ENCODE peak calls at places on chromosomes 7 and 10, in six cellular contexts. E is Peyer's patch, O is IMR-90, I is tibial nerve, C is transverse colon, F is ovary. A is an unnamed sample.
A peak's percentile ranks its signal among the peaks of the same experiment; 100 is the strongest.

GRCh38 chr7:7972128-7972527 is 3.5 kb downstream of the GLCCI1 start:
- DNase-seq in E (no peak), O (peak; percentile 6), I (no peak), C (no peak), F (no peak), A (peak; percentile 24)

GRCh38 chr10:6513509-6513908 is 66.6 kb downstream of the PRKCQ start:
- DNase-seq in E (no peak), O (no peak), I (no peak), C (no peak), F (no peak), A (no peak)

GRCh38 chr7:83109352-83109751 is 53.3 kb downstream of the PCLO start:
- DNase-seq in E (no peak), O (no peak), I (no peak), C (no peak), F (no peak), A (no peak)

GRCh38 chr7:280461-280860 is 9.5 kb upstream of the FOXL3 start:
- DNase-seq in E (peak; percentile 11), O (no peak), I (no peak), C (no peak), F (no peak), A (no peak)

GRCh38 chr10:26357203-26357602 is 80.9 kb upstream of the APBB1IP start:
- DNase-seq in E (no peak), O (no peak), I (no peak), C (no peak), F (no peak), A (no peak)

GRCh38 chr10:52314007-52314821 is at the start of gene DKK1:
- DNase-seq in E (peak; percentile 81), O (peak; percentile 76), I (peak; percentile 37), C (peak; percentile 77), F (no peak), A (peak; percentile 29)

GRCh38 chr10:122102146-122102866 is 113.3 kb downstream of the TACC2 start:
- DNase-seq in E (no peak), O (no peak), I (no peak), C (no peak), F (no peak), A (no peak)

GRCh38 chr10:44376504-44377099 is 8.3 kb downstream of the CXCL12 start:
- DNase-seq in E (no peak), O (no peak), I (no peak), C (no peak), F (no peak), A (no peak)

GRCh38 chr10:70513848-70514309 is 35.3 kb downstream of the PALD1 start:
- DNase-seq in E (no peak), O (no peak), I (no peak), C (peak; percentile 53), F (no peak), A (peak; percentile 44)

GRCh38 chr7:66920769-66921395 is at the start of gene TMEM248:
- DNase-seq in E (peak; percentile 95), O (peak; percentile 77), I (peak; percentile 88), C (peak; percentile 93), F (peak; percentile 93), A (peak; percentile 88)
- H3K27ac ChIP-seq in E (peak within 1 kb of the TSS; percentile 87), O (peak within 1 kb of the TSS; percentile 81), I (peak within 1 kb of the TSS; percentile 85), C (peak within 1 kb of the TSS; percentile 89), F (peak within 1 kb of the TSS; percentile 27), A (peak within 1 kb of the TSS; percentile 54)

DNA sequence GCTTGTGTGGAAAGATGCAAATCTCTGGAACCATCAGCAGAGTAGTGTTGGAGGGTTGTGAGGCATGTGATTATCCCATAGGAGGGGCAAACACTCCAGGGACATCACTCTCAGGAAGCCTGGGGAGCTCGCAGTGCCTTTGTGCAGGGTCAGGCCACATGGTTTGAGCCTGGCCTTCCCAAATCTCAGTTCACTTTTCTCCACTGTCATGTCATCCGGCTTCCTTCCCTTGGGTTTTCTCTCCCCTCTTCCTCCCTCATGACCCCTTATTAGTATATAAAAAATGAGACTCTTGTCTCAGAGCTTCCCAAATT is 20.4 kb downstream of the TSPAN14 start:
- DNase-seq in E (no peak), O (no peak), I (no peak), C (no peak), F (no peak), A (no peak)
- H3K4me1 ChIP-seq in E (peaks cover 38% of the 10 kb centered on the region), O (peaks cover 27% of the 10 kb centered on the region), I (peaks cover 70% of the 10 kb centered on the region), C (peaks cover 47% of the 10 kb centered on the region), F (peaks cover 38% of the 10 kb centered on the region), A (peaks cover 65% of the 10 kb centered on the region)

GRCh38 chr10:22316286-22317120 is at the start of gene COMMD3:
- DNase-seq in E (peak; percentile 93), O (peak; percentile 86), I (peak; percentile 85), C (peak; percentile 88), F (peak; percentile 93), A (peak; percentile 86)
- TF ChIP-seq POLR2A in E (peak; percentile 66), O (no peak), I (peak; percentile 95), C (peak; percentile 79), F (peak; percentile 54), A (peak; percentile 89)

GRCh38 chr10:131972474-131973071 is 9.2 kb downstream of the BNIP3 start:
- DNase-seq in E (no peak), O (peak; percentile 36), I (peak; percentile 33), C (peak; percentile 39), F (peak; percentile 70), A (peak; percentile 88)
- H3K27ac ChIP-seq in E (no peak overlapping the region), O (no peak overlapping the region), I (no peak overlapping the region), C (no peak overlapping the region), F (no peak overlapping the region), A (peak overlapping the region; percentile 19)

GRCh38 chr7:141651417-141651816 is 50.5 kb downstream of the DENND11 start:
- DNase-seq in E (no peak), O (no peak), I (no peak), C (no peak), F (no peak), A (no peak)
- H3K4me1 ChIP-seq in E (peaks cover 6% of the 10 kb centered on the region), O (no peaks in the 10 kb centered on the region), I (peaks cover 3% of the 10 kb centered on the region), C (no peaks in the 10 kb centered on the region), F (no peaks in the 10 kb centered on the region), A (peaks cover 29% of the 10 kb centered on the region)

GRCh38 chr7:100572949-100573675 is 588 bp downstream of the SAP25 start:
- DNase-seq in E (no peak), O (no peak), I (no peak), C (no peak), F (no peak), A (no peak)

GRCh38 chr7:100574362-100575205 is 884 bp upstream of the SAP25 start:
- DNase-seq in E (no peak), O (no peak), I (no peak), C (no peak), F (no peak), A (no peak)

GRCh38 chr7:100572281-100572948 is 1.3 kb downstream of the SAP25 start:
- DNase-seq in E (no peak), O (no peak), I (no peak), C (no peak), F (no peak), A (peak; percentile 37)

GRCh38 chr7:100575206-100575631 is 1.5 kb upstream of the SAP25 start:
- DNase-seq in E (no peak), O (no peak), I (no peak), C (no peak), F (no peak), A (no peak)

GRCh38 chr7:100573691-100574361 is at the start of gene SAP25:
- DNase-seq in E (no peak), O (no peak), I (no peak), C (no peak), F (no peak), A (no peak)
- TF ChIP-seq POLR2A in E (no peak), O (no peak), I (no peak), C (no peak), F (no peak), A (no peak)

GRCh38 chr7:49099587-49100326 is 175.4 kb downstream of the CDC14C start:
- DNase-seq in E (no peak), O (no peak), I (no peak), C (no peak), F (no peak), A (no peak)
- H3K27ac ChIP-seq in E (no peak overlapping the region), O (no peak overlapping the region), I (no peak overlapping the region), C (no peak overlapping the region), F (no peak overlapping the region), A (no peak overlapping the region)

A was measured in thyroid gland.